ENCODE peak calls at places on chromosome 21, in four cellular contexts. H is stimulated activated CD4-positive, alpha-beta T cell treated with anti-CD3 and anti-CD28 coated beads, Interleukin-1b, Interleukin-23, amount 100 ng/mL, for 4 hours; A is activated CD4-positive, alpha-beta T cell treated with anti-CD3 and anti-CD28 coated beads, Interleukin-2, amount 50 U/mL, for 48 hours; O is head of caudate nucleus. C is an unnamed sample.
A peak's percentile ranks its signal among the peaks of the same experiment; 100 is the strongest.

GRCh38 chr21:44789880-44790279 is 11.7 kb downstream of the UBE2G2 start:
- DNase-seq in H (no peak), A (no peak), O (no peak), C (no peak)

GRCh38 chr21:45575304-45575992 is 33.2 kb upstream of the SLC19A1 start:
- DNase-seq in H (no peak), A (no peak), O (no peak), C (no peak)

GRCh38 chr21:39189857-39190604 is 6.8 kb upstream of the PSMG1 start:
- DNase-seq in H (no peak), A (no peak), O (no peak), C (no peak)

GRCh38 chr21:44582980-44583799 is 2.8 kb upstream of the KRTAP10-5 start:
- DNase-seq in H (no peak), A (no peak), O (no peak), C (no peak)

GRCh38 chr21:25350056-25350455 is 257.2 kb downstream of the MRPL39 start:
- DNase-seq in H (no peak), A (peak; percentile 70), O (peak; percentile 9), C (no peak)

GRCh38 chr21:37039434-37040075 is 33.1 kb downstream of the RIPPLY3 start:
- DNase-seq in H (no peak), A (no peak), O (no peak), C (no peak)

GRCh38 chr21:17270234-17270633 is 242.6 kb upstream of the CXADR start:
- DNase-seq in H (no peak), A (no peak), O (peak; percentile 19), C (no peak)

GRCh38 chr21:44858291-44858690 is 15.2 kb downstream of the PTTG1IP start:
- DNase-seq in H (no peak), A (no peak), O (no peak), C (no peak)

GRCh38 chr21:33289199-33289819 is 23.1 kb downstream of the IL10RB start:
- DNase-seq in H (no peak), A (no peak), O (no peak), C (no peak)

GRCh38 chr21:15207231-15207630 is 142.4 kb upstream of the NRIP1 start:
- DNase-seq in H (no peak), A (no peak), O (no peak), C (no peak)

GRCh38 chr21:45270306-45270821 is 17.3 kb downstream of the POFUT2 start:
- DNase-seq in H (no peak), A (no peak), O (no peak), C (no peak)

GRCh38 chr21:44736291-44737004 is 25.1 kb upstream of the TSPEAR start:
- DNase-seq in H (no peak), A (no peak), O (no peak), C (no peak)

GRCh38 chr21:35382696-35383095 is 333.6 kb upstream of the RUNX1 start:
- DNase-seq in H (no peak), A (no peak), O (peak; percentile 52), C (no peak)

GRCh38 chr21:28543975-28544374 is 448.7 kb downstream of the LTN1 start:
- DNase-seq in H (no peak), A (no peak), O (no peak), C (no peak)

C was measured in stimulated activated CD8-positive, alpha-beta memory T cell treated with anti-CD3 and anti-CD28 coated beads, Interleukin-12 subunit alpha, Interleukin-12 subunit beta, amount 100 ng/mL, for 4 hours.